ENCODE peak calls at places on chromosome 9, in ten cellular contexts. One of them, this sample, is unnamed.

GRCh38 chr9:132412089-132412488 is 2.1 kb downstream of the CFAP77 start:
- DNase-seq in CD8-positive, alpha-beta T cell: no peak
- DNase-seq in stimulated activated CD8-positive, alpha-beta memory T cell treated with anti-CD3 and anti-CD28 coated beads, Interleukin-4, amount 100 ng/mL, for 24 hours: no peak
- DNase-seq in colonic mucosa: no peak
- DNase-seq in fibroblast of lung: peak; percentile 8
- DNase-seq in left ventricle myocardium superior: no peak
- DNase-seq in effector memory CD8-positive, alpha-beta T cell: no peak
- DNase-seq in activated T-cell treated with anti-CD3 and anti-CD28 coated beads, Interleukin-2, amount 50 U/mL, for 48 hours: peak; percentile 53
- DNase-seq in left colon: peak; percentile 7
- DNase-seq in stimulated activated CD4-positive, alpha-beta T cell treated with anti-CD3 and anti-CD28 coated beads, TNF-alpha, amount 100 ng/mL, for 4 hours: no peak
- DNase-seq in this sample: peak; percentile 47

GRCh38 chr9:12614488-12614887 is 78.7 kb upstream of the TYRP1 start:
- DNase-seq in left colon: no peak
- DNase-seq in colonic mucosa: no peak
- DNase-seq in left ventricle myocardium superior: no peak
- DNase-seq in stimulated activated CD4-positive, alpha-beta T cell treated with anti-CD3 and anti-CD28 coated beads, TNF-alpha, amount 100 ng/mL, for 4 hours: no peak
- DNase-seq in fibroblast of lung: no peak
- DNase-seq in CD8-positive, alpha-beta T cell: no peak
- DNase-seq in stimulated activated CD8-positive, alpha-beta memory T cell treated with anti-CD3 and anti-CD28 coated beads, Interleukin-4, amount 100 ng/mL, for 24 hours: no peak
- DNase-seq in activated T-cell treated with anti-CD3 and anti-CD28 coated beads, Interleukin-2, amount 50 U/mL, for 48 hours: no peak
- DNase-seq in effector memory CD8-positive, alpha-beta T cell: no peak
- DNase-seq in this sample: no peak

GRCh38 chr9:91546574-91546973 is 122.9 kb upstream of the NFIL3 start:
- DNase-seq in fibroblast of lung: no peak
- DNase-seq in colonic mucosa: no peak
- DNase-seq in CD8-positive, alpha-beta T cell: no peak
- DNase-seq in stimulated activated CD4-positive, alpha-beta T cell treated with anti-CD3 and anti-CD28 coated beads, TNF-alpha, amount 100 ng/mL, for 4 hours: no peak
- DNase-seq in left colon: no peak
- DNase-seq in effector memory CD8-positive, alpha-beta T cell: no peak
- DNase-seq in stimulated activated CD8-positive, alpha-beta memory T cell treated with anti-CD3 and anti-CD28 coated beads, Interleukin-4, amount 100 ng/mL, for 24 hours: no peak
- DNase-seq in left ventricle myocardium superior: no peak
- DNase-seq in activated T-cell treated with anti-CD3 and anti-CD28 coated beads, Interleukin-2, amount 50 U/mL, for 48 hours: no peak
- DNase-seq in this sample: no peak

GRCh38 chr9:5140151-5140550 is 45.3 kb downstream of the INSL6 start:
- DNase-seq in activated T-cell treated with anti-CD3 and anti-CD28 coated beads, Interleukin-2, amount 50 U/mL, for 48 hours: no peak
- DNase-seq in stimulated activated CD4-positive, alpha-beta T cell treated with anti-CD3 and anti-CD28 coated beads, TNF-alpha, amount 100 ng/mL, for 4 hours: no peak
- DNase-seq in effector memory CD8-positive, alpha-beta T cell: no peak
- DNase-seq in CD8-positive, alpha-beta T cell: no peak
- DNase-seq in left ventricle myocardium superior: no peak
- DNase-seq in colonic mucosa: no peak
- DNase-seq in left colon: no peak
- DNase-seq in fibroblast of lung: no peak
- DNase-seq in stimulated activated CD8-positive, alpha-beta memory T cell treated with anti-CD3 and anti-CD28 coated beads, Interleukin-4, amount 100 ng/mL, for 24 hours: no peak
- DNase-seq in this sample: no peak

GRCh38 chr9:81549500-81550206 is 139.7 kb downstream of the TLE1 start:
- DNase-seq in stimulated activated CD4-positive, alpha-beta T cell treated with anti-CD3 and anti-CD28 coated beads, TNF-alpha, amount 100 ng/mL, for 4 hours: no peak
- DNase-seq in effector memory CD8-positive, alpha-beta T cell: no peak
- DNase-seq in activated T-cell treated with anti-CD3 and anti-CD28 coated beads, Interleukin-2, amount 50 U/mL, for 48 hours: no peak
- DNase-seq in left colon: no peak
- DNase-seq in fibroblast of lung: no peak
- DNase-seq in stimulated activated CD8-positive, alpha-beta memory T cell treated with anti-CD3 and anti-CD28 coated beads, Interleukin-4, amount 100 ng/mL, for 24 hours: no peak
- DNase-seq in colonic mucosa: peak; percentile 45
- DNase-seq in left ventricle myocardium superior: no peak
- DNase-seq in CD8-positive, alpha-beta T cell: no peak
- DNase-seq in this sample: no peak

GRCh38 chr9:38687389-38687842 is 32.5 kb downstream of the FAM240B start:
- DNase-seq in left colon: peak; percentile 85
- DNase-seq in CD8-positive, alpha-beta T cell: no peak
- DNase-seq in effector memory CD8-positive, alpha-beta T cell: no peak
- DNase-seq in stimulated activated CD4-positive, alpha-beta T cell treated with anti-CD3 and anti-CD28 coated beads, TNF-alpha, amount 100 ng/mL, for 4 hours: no peak
- DNase-seq in fibroblast of lung: no peak
- DNase-seq in stimulated activated CD8-positive, alpha-beta memory T cell treated with anti-CD3 and anti-CD28 coated beads, Interleukin-4, amount 100 ng/mL, for 24 hours: no peak
- DNase-seq in activated T-cell treated with anti-CD3 and anti-CD28 coated beads, Interleukin-2, amount 50 U/mL, for 48 hours: peak; percentile 41
- DNase-seq in colonic mucosa: peak; percentile 81
- DNase-seq in left ventricle myocardium superior: peak; percentile 67
- DNase-seq in this sample: no peak

GRCh38 chr9:131840220-131840619 is 100.3 kb upstream of the RAPGEF1 start:
- DNase-seq in effector memory CD8-positive, alpha-beta T cell: no peak
- DNase-seq in stimulated activated CD4-positive, alpha-beta T cell treated with anti-CD3 and anti-CD28 coated beads, TNF-alpha, amount 100 ng/mL, for 4 hours: no peak
- DNase-seq in fibroblast of lung: no peak
- DNase-seq in colonic mucosa: no peak
- DNase-seq in left ventricle myocardium superior: no peak
- DNase-seq in stimulated activated CD8-positive, alpha-beta memory T cell treated with anti-CD3 and anti-CD28 coated beads, Interleukin-4, amount 100 ng/mL, for 24 hours: no peak
- DNase-seq in left colon: no peak
- DNase-seq in activated T-cell treated with anti-CD3 and anti-CD28 coated beads, Interleukin-2, amount 50 U/mL, for 48 hours: no peak
- DNase-seq in CD8-positive, alpha-beta T cell: no peak
- DNase-seq in this sample: no peak

GRCh38 chr9:109916316-109916715 is 136.3 kb downstream of the PALM2AKAP2 start:
- DNase-seq in left ventricle myocardium superior: no peak
- DNase-seq in activated T-cell treated with anti-CD3 and anti-CD28 coated beads, Interleukin-2, amount 50 U/mL, for 48 hours: no peak
- DNase-seq in stimulated activated CD8-positive, alpha-beta memory T cell treated with anti-CD3 and anti-CD28 coated beads, Interleukin-4, amount 100 ng/mL, for 24 hours: no peak
- DNase-seq in left colon: no peak
- DNase-seq in fibroblast of lung: no peak
- DNase-seq in effector memory CD8-positive, alpha-beta T cell: no peak
- DNase-seq in stimulated activated CD4-positive, alpha-beta T cell treated with anti-CD3 and anti-CD28 coated beads, TNF-alpha, amount 100 ng/mL, for 4 hours: no peak
- DNase-seq in CD8-positive, alpha-beta T cell: no peak
- DNase-seq in colonic mucosa: no peak
- DNase-seq in this sample: no peak

GRCh38 chr9:114086607-114087006 is 8.5 kb upstream of the AMBP start:
- DNase-seq in CD8-positive, alpha-beta T cell: no peak
- DNase-seq in activated T-cell treated with anti-CD3 and anti-CD28 coated beads, Interleukin-2, amount 50 U/mL, for 48 hours: peak; percentile 6
- DNase-seq in effector memory CD8-positive, alpha-beta T cell: no peak
- DNase-seq in left ventricle myocardium superior: no peak
- DNase-seq in colonic mucosa: no peak
- DNase-seq in left colon: no peak
- DNase-seq in fibroblast of lung: no peak
- DNase-seq in stimulated activated CD4-positive, alpha-beta T cell treated with anti-CD3 and anti-CD28 coated beads, TNF-alpha, amount 100 ng/mL, for 4 hours: no peak
- DNase-seq in stimulated activated CD8-positive, alpha-beta memory T cell treated with anti-CD3 and anti-CD28 coated beads, Interleukin-4, amount 100 ng/mL, for 24 hours: no peak
- DNase-seq in this sample: no peak

GRCh38 chr9:12464910-12465512 is 228.2 kb upstream of the TYRP1 start:
- DNase-seq in stimulated activated CD8-positive, alpha-beta memory T cell treated with anti-CD3 and anti-CD28 coated beads, Interleukin-4, amount 100 ng/mL, for 24 hours: no peak
- DNase-seq in effector memory CD8-positive, alpha-beta T cell: no peak
- DNase-seq in colonic mucosa: no peak
- DNase-seq in activated T-cell treated with anti-CD3 and anti-CD28 coated beads, Interleukin-2, amount 50 U/mL, for 48 hours: no peak
- DNase-seq in fibroblast of lung: peak; percentile 38
- DNase-seq in stimulated activated CD4-positive, alpha-beta T cell treated with anti-CD3 and anti-CD28 coated beads, TNF-alpha, amount 100 ng/mL, for 4 hours: no peak
- DNase-seq in CD8-positive, alpha-beta T cell: no peak
- DNase-seq in left ventricle myocardium superior: no peak
- DNase-seq in left colon: no peak
- DNase-seq in this sample: peak; percentile 6

GRCh38 chr9:120916573-120916972 is 10.0 kb downstream of the TRAF1 start:
- DNase-seq in left ventricle myocardium superior: peak; percentile 81
- DNase-seq in effector memory CD8-positive, alpha-beta T cell: no peak
- DNase-seq in CD8-positive, alpha-beta T cell: no peak
- DNase-seq in colonic mucosa: no peak
- DNase-seq in stimulated activated CD8-positive, alpha-beta memory T cell treated with anti-CD3 and anti-CD28 coated beads, Interleukin-4, amount 100 ng/mL, for 24 hours: no peak
- DNase-seq in left colon: no peak
- DNase-seq in activated T-cell treated with anti-CD3 and anti-CD28 coated beads, Interleukin-2, amount 50 U/mL, for 48 hours: no peak
- DNase-seq in fibroblast of lung: peak; percentile 93
- DNase-seq in stimulated activated CD4-positive, alpha-beta T cell treated with anti-CD3 and anti-CD28 coated beads, TNF-alpha, amount 100 ng/mL, for 4 hours: no peak
- DNase-seq in this sample: no peak

GRCh38 chr9:112878752-112879151 is 11.9 kb downstream of the SLC46A2 start:
- DNase-seq in left ventricle myocardium superior: no peak
- DNase-seq in activated T-cell treated with anti-CD3 and anti-CD28 coated beads, Interleukin-2, amount 50 U/mL, for 48 hours: no peak
- DNase-seq in stimulated activated CD8-positive, alpha-beta memory T cell treated with anti-CD3 and anti-CD28 coated beads, Interleukin-4, amount 100 ng/mL, for 24 hours: no peak
- DNase-seq in colonic mucosa: no peak
- DNase-seq in effector memory CD8-positive, alpha-beta T cell: no peak
- DNase-seq in left colon: no peak
- DNase-seq in fibroblast of lung: no peak
- DNase-seq in stimulated activated CD4-positive, alpha-beta T cell treated with anti-CD3 and anti-CD28 coated beads, TNF-alpha, amount 100 ng/mL, for 4 hours: no peak
- DNase-seq in CD8-positive, alpha-beta T cell: no peak
- DNase-seq in this sample: no peak

GRCh38 chr9:77726814-77727213 is 78.7 kb upstream of the GNA14 start:
- DNase-seq in fibroblast of lung: no peak
- DNase-seq in left ventricle myocardium superior: no peak
- DNase-seq in stimulated activated CD4-positive, alpha-beta T cell treated with anti-CD3 and anti-CD28 coated beads, TNF-alpha, amount 100 ng/mL, for 4 hours: no peak
- DNase-seq in activated T-cell treated with anti-CD3 and anti-CD28 coated beads, Interleukin-2, amount 50 U/mL, for 48 hours: no peak
- DNase-seq in CD8-positive, alpha-beta T cell: no peak
- DNase-seq in effector memory CD8-positive, alpha-beta T cell: no peak
- DNase-seq in stimulated activated CD8-positive, alpha-beta memory T cell treated with anti-CD3 and anti-CD28 coated beads, Interleukin-4, amount 100 ng/mL, for 24 hours: no peak
- DNase-seq in colonic mucosa: no peak
- DNase-seq in left colon: no peak
- DNase-seq in this sample: no peak

GRCh38 chr9:80867731-80868130 is 821.6 kb downstream of the TLE1 start:
- DNase-seq in CD8-positive, alpha-beta T cell: no peak
- DNase-seq in colonic mucosa: no peak
- DNase-seq in stimulated activated CD4-positive, alpha-beta T cell treated with anti-CD3 and anti-CD28 coated beads, TNF-alpha, amount 100 ng/mL, for 4 hours: no peak
- DNase-seq in effector memory CD8-positive, alpha-beta T cell: no peak
- DNase-seq in fibroblast of lung: peak; percentile 23
- DNase-seq in left ventricle myocardium superior: no peak
- DNase-seq in left colon: no peak
- DNase-seq in activated T-cell treated with anti-CD3 and anti-CD28 coated beads, Interleukin-2, amount 50 U/mL, for 48 hours: no peak
- DNase-seq in stimulated activated CD8-positive, alpha-beta memory T cell treated with anti-CD3 and anti-CD28 coated beads, Interleukin-4, amount 100 ng/mL, for 24 hours: no peak
- DNase-seq in this sample: no peak

GRCh38 chr9:4832786-4833579 is 40.2 kb downstream of the RCL1 start:
- DNase-seq in left colon: no peak
- DNase-seq in effector memory CD8-positive, alpha-beta T cell: no peak
- DNase-seq in colonic mucosa: no peak
- DNase-seq in stimulated activated CD4-positive, alpha-beta T cell treated with anti-CD3 and anti-CD28 coated beads, TNF-alpha, amount 100 ng/mL, for 4 hours: peak; percentile 3
- DNase-seq in left ventricle myocardium superior: no peak
- DNase-seq in fibroblast of lung: peak; percentile 98
- DNase-seq in CD8-positive, alpha-beta T cell: no peak
- DNase-seq in stimulated activated CD8-positive, alpha-beta memory T cell treated with anti-CD3 and anti-CD28 coated beads, Interleukin-4, amount 100 ng/mL, for 24 hours: no peak
- DNase-seq in activated T-cell treated with anti-CD3 and anti-CD28 coated beads, Interleukin-2, amount 50 U/mL, for 48 hours: no peak
- DNase-seq in this sample: no peak

GRCh38 chr9:121300283-121301119 is 32.5 kb downstream of the GSN start:
- DNase-seq in left ventricle myocardium superior: peak; percentile 22
- DNase-seq in activated T-cell treated with anti-CD3 and anti-CD28 coated beads, Interleukin-2, amount 50 U/mL, for 48 hours: no peak
- DNase-seq in colonic mucosa: no peak
- DNase-seq in stimulated activated CD8-positive, alpha-beta memory T cell treated with anti-CD3 and anti-CD28 coated beads, Interleukin-4, amount 100 ng/mL, for 24 hours: no peak
- DNase-seq in CD8-positive, alpha-beta T cell: no peak
- DNase-seq in stimulated activated CD4-positive, alpha-beta T cell treated with anti-CD3 and anti-CD28 coated beads, TNF-alpha, amount 100 ng/mL, for 4 hours: no peak
- DNase-seq in left colon: no peak
- DNase-seq in effector memory CD8-positive, alpha-beta T cell: no peak
- DNase-seq in fibroblast of lung: no peak
- DNase-seq in this sample: no peak